ENCODE peak calls at places on chromosomes 16 and 17, in four cellular contexts. One of them, this sample, is unnamed.

GRCh38 chr16:35910409-35910808 is 2451.0 kb downstream of the TP53TG3F start:
- DNase-seq in cardiac muscle cell: no peak
- DNase-seq in cardiac septum: no peak
- DNase-seq in anterior cingulate cortex: no peak
- DNase-seq in this sample: no peak

GRCh38 chr17:65173284-65173793 is 36.2 kb downstream of the RGS9 start:
- DNase-seq in cardiac muscle cell: peak
- DNase-seq in cardiac septum: no peak
- DNase-seq in anterior cingulate cortex: no peak
- DNase-seq in this sample: no peak

GRCh38 chr16:72796222-72796621 is 251.7 kb downstream of the ZFHX3 start:
- DNase-seq in cardiac muscle cell: no peak
- DNase-seq in cardiac septum: no peak
- DNase-seq in anterior cingulate cortex: no peak
- DNase-seq in this sample: no peak

GRCh38 chr16:80175011-80175410 is 365.8 kb upstream of the DYNLRB2 start:
- DNase-seq in cardiac muscle cell: no peak
- DNase-seq in cardiac septum: no peak
- DNase-seq in anterior cingulate cortex: no peak
- DNase-seq in this sample: no peak

GRCh38 chr17:56314026-56314425 is 160.8 kb downstream of the ANKFN1 start:
- DNase-seq in cardiac muscle cell: no peak
- DNase-seq in cardiac septum: no peak
- DNase-seq in anterior cingulate cortex: no peak
- DNase-seq in this sample: no peak

GRCh38 chr17:57370051-57370581 is 113.8 kb downstream of the MSI2 start:
- DNase-seq in cardiac muscle cell: peak
- DNase-seq in cardiac septum: no peak
- DNase-seq in anterior cingulate cortex: no peak
- DNase-seq in this sample: peak

GRCh38 chr16:11632455-11632921 is 35.8 kb upstream of the SNN start:
- DNase-seq in cardiac muscle cell: peak
- DNase-seq in cardiac septum: no peak
- DNase-seq in anterior cingulate cortex: peak
- DNase-seq in this sample: no peak

GRCh38 chr17:71023631-71024030 is 854.3 kb downstream of the KCNJ2 start:
- DNase-seq in cardiac muscle cell: peak
- DNase-seq in cardiac septum: no peak
- DNase-seq in anterior cingulate cortex: no peak
- DNase-seq in this sample: no peak

GRCh38 chr17:38569701-38570512 is 35.8 kb downstream of the SRCIN1 start:
- DNase-seq in cardiac muscle cell: no peak
- DNase-seq in cardiac septum: no peak
- DNase-seq in anterior cingulate cortex: peak
- DNase-seq in this sample: no peak

GRCh38 chr17:1709971-1710806 is at the start of gene TLCD2:
- DNase-seq in cardiac muscle cell: peak
- DNase-seq in cardiac septum: peak
- DNase-seq in anterior cingulate cortex: no peak
- DNase-seq in this sample: peak

GRCh38 chr17:56593073-56593740 is at the start of gene NOG:
- DNase-seq in cardiac muscle cell: peak
- DNase-seq in cardiac septum: no peak
- DNase-seq in anterior cingulate cortex: peak
- DNase-seq in this sample: peak

GRCh38 chr17:71580220-71580619 is 540.6 kb upstream of the SOX9 start:
- DNase-seq in cardiac muscle cell: no peak
- DNase-seq in cardiac septum: no peak
- DNase-seq in anterior cingulate cortex: no peak
- DNase-seq in this sample: no peak